ENCODE peak calls at places on chromosomes 7 and 10, in five cellular contexts. F is WTC11, I is lower leg skin, C is GM20000, V is neural crest cell. M is an unnamed sample.

GRCh38 chr7:78307892-78308291 is 509.3 kb downstream of the PHTF2 start:
- DNase-seq in F (no peak), V (no peak), I (no peak), C (no peak), M (no peak)

GRCh38 chr7:68319061-68319460 is 1279.2 kb upstream of the AUTS2 start:
- DNase-seq in V (no peak), C (no peak), F (no peak), I (no peak), M (no peak)

GRCh38 chr7:41942468-41943097 is 239.7 kb upstream of the INHBA start:
- DNase-seq in F (no peak), V (no peak), I (no peak), C (no peak), M (no peak)

GRCh38 chr10:58017719-58018367 is 249.9 kb downstream of the IPMK start:
- DNase-seq in V (no peak), C (no peak), F (no peak), I (no peak), M (no peak)

GRCh38 chr7:143900230-143900766 is 1.7 kb downstream of the TCAF1 start:
- DNase-seq in V (no peak), F (no peak), C (no peak), I (no peak), M (no peak)

GRCh38 chr10:3538850-3539531 is 246.0 kb downstream of the KLF6 start:
- DNase-seq in V (no peak), C (no peak), F (no peak), I (peak; percentile 70), M (peak; percentile 82)

GRCh38 chr10:88243847-88244730 is 339.0 kb downstream of the RNLS start:
- DNase-seq in V (no peak), F (no peak), I (peak; percentile 28), C (no peak), M (no peak)

GRCh38 chr7:2444476-2444875 is 31.7 kb downstream of the GRIFIN start:
- DNase-seq in F (no peak), V (no peak), C (no peak), I (no peak), M (no peak)

GRCh38 chr10:43225004-43225786 is 41.7 kb downstream of the RASGEF1A start:
- DNase-seq in V (no peak), F (no peak), C (no peak), I (no peak), M (no peak)
- TF ChIP-seq CTCF in V (no peak), F (no peak), C (no peak), I (no peak), M (no peak)

GRCh38 chr10:79142522-79143309 is 74.0 kb downstream of the ZMIZ1 start:
- DNase-seq in F (no peak), V (no peak), C (no peak), I (no peak), M (no peak)
- TF ChIP-seq CTCF in F (no peak), V (no peak), C (no peak), I (no peak), M (peak; percentile 18)

GRCh38 chr10:89505606-89506005 is 29.8 kb downstream of the SLC16A12 start:
- DNase-seq in C (no peak), F (no peak), I (no peak), V (no peak), M (no peak)
- TF ChIP-seq CTCF in C (no peak), F (no peak), I (no peak), V (no peak), M (no peak)

DNA sequence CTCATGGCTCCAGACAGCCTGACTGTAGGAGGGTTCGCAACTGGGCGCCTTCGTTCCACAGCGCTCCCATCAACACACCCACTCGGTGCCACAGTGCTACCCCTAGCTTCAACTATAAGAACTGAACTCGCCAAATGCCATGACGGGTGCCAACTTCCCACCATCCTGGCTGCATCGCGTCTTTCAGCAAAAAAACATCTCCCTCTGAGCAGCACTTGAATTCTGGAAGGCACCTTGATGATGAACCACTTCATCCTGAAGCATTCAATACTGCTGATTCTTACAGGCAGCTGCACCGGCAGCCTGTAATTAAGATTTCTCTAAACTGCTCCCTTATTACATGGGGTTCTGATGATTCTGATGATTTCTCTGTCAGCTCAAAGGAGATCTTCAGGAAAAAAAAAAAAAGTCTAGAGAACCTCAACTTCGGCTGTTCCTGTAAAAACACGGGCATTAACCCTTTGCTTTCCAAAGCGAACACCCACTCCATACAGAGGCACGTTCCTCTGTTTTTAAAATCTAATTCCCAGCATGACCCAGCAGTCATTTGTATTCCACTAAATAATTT is 1.2 kb downstream of the CYTH3 start:
- DNase-seq in I (peak; percentile 54), F (peak; percentile 22), V (no peak), C (peak; percentile 48), M (no peak)
- TF ChIP-seq CTCF in I (no peak), F (no peak), V (peak; percentile 26), C (no peak), M (peak; percentile 79)

GRCh38 chr7:39130304-39130703 is 152.6 kb downstream of the POU6F2 start:
- DNase-seq in I (no peak), F (no peak), V (no peak), C (no peak), M (no peak)
- TF ChIP-seq CTCF in I (no peak), F (no peak), V (no peak), C (no peak), M (no peak)

DNA sequence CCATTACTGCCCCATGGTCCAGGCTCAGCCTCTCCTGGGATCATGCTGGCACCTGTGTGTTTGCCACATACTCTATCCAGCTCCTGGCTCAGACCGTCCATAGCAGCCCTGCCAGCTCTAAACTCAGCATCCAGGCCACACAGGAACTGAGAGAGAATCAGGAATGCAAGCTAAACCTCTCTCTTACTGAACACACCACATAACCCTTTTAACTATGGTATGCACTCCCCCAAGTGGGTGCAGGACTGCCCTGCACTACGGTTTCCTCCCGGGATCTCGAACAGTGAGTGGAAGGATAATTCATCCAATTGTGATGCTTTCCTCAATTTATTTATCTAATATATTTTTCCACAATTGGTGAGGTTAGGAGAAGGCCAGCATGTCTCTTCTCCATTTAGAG is 17.1 kb upstream of the ZNF800 start:
- DNase-seq in I (no peak), F (no peak), C (no peak), V (no peak), M (no peak)
- TF ChIP-seq CTCF in I (no peak), F (no peak), C (no peak), V (no peak), M (peak; percentile 15)

M was measured in chondrocyte.